ENCODE peak calls at places on chromosomes 13 and 19, in nine cellular contexts. One of them, this sample, is unnamed.

GRCh38 chr19:10551698-10552301 is 8.1 kb downstream of the ATG4D start:
- DNase-seq in left lung: no peak
- DNase-seq in stomach: peak; percentile 32
- DNase-seq in GM23248: peak; percentile 55
- DNase-seq in endothelial cell of umbilical vein: no peak
- DNase-seq in heart left ventricle: no peak
- DNase-seq in right lobe of liver: no peak
- DNase-seq in lung: no peak
- DNase-seq in adrenal gland: no peak
- DNase-seq in this sample: no peak

GRCh38 chr13:99559560-99559959 is 58.3 kb downstream of the TM9SF2 start:
- DNase-seq in left lung: no peak
- DNase-seq in right lobe of liver: no peak
- DNase-seq in heart left ventricle: no peak
- DNase-seq in endothelial cell of umbilical vein: no peak
- DNase-seq in adrenal gland: no peak
- DNase-seq in GM23248: no peak
- DNase-seq in lung: no peak
- DNase-seq in stomach: no peak
- DNase-seq in this sample: no peak

GRCh38 chr19:43624933-43625332 is 5.5 kb upstream of the ZNF428 start:
- DNase-seq in heart left ventricle: no peak
- DNase-seq in adrenal gland: peak; percentile 48
- DNase-seq in endothelial cell of umbilical vein: no peak
- DNase-seq in GM23248: peak; percentile 70
- DNase-seq in stomach: peak; percentile 70
- DNase-seq in left lung: peak; percentile 57
- DNase-seq in lung: peak; percentile 40
- DNase-seq in right lobe of liver: peak; percentile 55
- DNase-seq in this sample: peak; percentile 77

GRCh38 chr19:5926641-5927438 is 12.8 kb downstream of the CAPS start:
- DNase-seq in right lobe of liver: no peak
- DNase-seq in stomach: no peak
- DNase-seq in GM23248: peak; percentile 94
- DNase-seq in left lung: no peak
- DNase-seq in adrenal gland: no peak
- DNase-seq in endothelial cell of umbilical vein: no peak
- DNase-seq in lung: no peak
- DNase-seq in heart left ventricle: peak; percentile 67
- DNase-seq in this sample: no peak

GRCh38 chr19:40594251-40594650 is 6.9 kb upstream of the LTBP4 start:
- DNase-seq in adrenal gland: no peak
- DNase-seq in GM23248: peak; percentile 55
- DNase-seq in lung: no peak
- DNase-seq in right lobe of liver: no peak
- DNase-seq in heart left ventricle: no peak
- DNase-seq in left lung: no peak
- DNase-seq in endothelial cell of umbilical vein: no peak
- DNase-seq in stomach: no peak
- DNase-seq in this sample: no peak

GRCh38 chr13:19634129-19634740 is 776 bp downstream of the MPHOSPH8 start:
- DNase-seq in stomach: peak; percentile 33
- DNase-seq in left lung: no peak
- DNase-seq in heart left ventricle: peak; percentile 37
- DNase-seq in GM23248: peak; percentile 74
- DNase-seq in endothelial cell of umbilical vein: peak; percentile 62
- DNase-seq in right lobe of liver: no peak
- DNase-seq in lung: no peak
- DNase-seq in adrenal gland: peak; percentile 51
- DNase-seq in this sample: no peak

GRCh38 chr13:83879431-83880171 is 2.7 kb downstream of the SLITRK1 start:
- DNase-seq in lung: no peak
- DNase-seq in adrenal gland: no peak
- DNase-seq in endothelial cell of umbilical vein: no peak
- DNase-seq in stomach: no peak
- DNase-seq in GM23248: peak; percentile 12
- DNase-seq in left lung: no peak
- DNase-seq in heart left ventricle: no peak
- DNase-seq in right lobe of liver: no peak
- DNase-seq in this sample: peak; percentile 52

GRCh38 chr19:33409906-33410685 is 36.6 kb downstream of the CEBPG start:
- DNase-seq in right lobe of liver: no peak
- DNase-seq in endothelial cell of umbilical vein: no peak
- DNase-seq in adrenal gland: no peak
- DNase-seq in heart left ventricle: no peak
- DNase-seq in GM23248: no peak
- DNase-seq in left lung: no peak
- DNase-seq in lung: no peak
- DNase-seq in stomach: no peak
- DNase-seq in this sample: no peak

GRCh38 chr13:48829536-48829935 is 146.2 kb upstream of the FNDC3A start:
- DNase-seq in right lobe of liver: no peak
- DNase-seq in lung: no peak
- DNase-seq in heart left ventricle: no peak
- DNase-seq in GM23248: no peak
- DNase-seq in endothelial cell of umbilical vein: no peak
- DNase-seq in adrenal gland: no peak
- DNase-seq in stomach: no peak
- DNase-seq in left lung: no peak
- DNase-seq in this sample: no peak

GRCh38 chr19:55197531-55197930 is 11.8 kb downstream of the PTPRH start:
- DNase-seq in right lobe of liver: no peak
- DNase-seq in lung: no peak
- DNase-seq in stomach: no peak
- DNase-seq in left lung: no peak
- DNase-seq in GM23248: peak; percentile 39
- DNase-seq in adrenal gland: no peak
- DNase-seq in heart left ventricle: no peak
- DNase-seq in endothelial cell of umbilical vein: no peak
- DNase-seq in this sample: no peak

GRCh38 chr19:4360641-4361151 is 17.3 kb downstream of the MPND start:
- DNase-seq in GM23248: no peak
- DNase-seq in endothelial cell of umbilical vein: no peak
- DNase-seq in lung: no peak
- DNase-seq in stomach: no peak
- DNase-seq in heart left ventricle: no peak
- DNase-seq in adrenal gland: peak; percentile 81
- DNase-seq in left lung: no peak
- DNase-seq in right lobe of liver: no peak
- DNase-seq in this sample: no peak

GRCh38 chr19:31548941-31549340 is 199.7 kb upstream of the TSHZ3 start:
- DNase-seq in left lung: no peak
- DNase-seq in endothelial cell of umbilical vein: no peak
- DNase-seq in adrenal gland: no peak
- DNase-seq in right lobe of liver: no peak
- DNase-seq in heart left ventricle: no peak
- DNase-seq in lung: no peak
- DNase-seq in GM23248: peak; percentile 68
- DNase-seq in stomach: no peak
- DNase-seq in this sample: no peak

GRCh38 chr13:27370305-27370853 is 54.0 kb upstream of the GTF3A start:
- DNase-seq in endothelial cell of umbilical vein: no peak
- DNase-seq in left lung: no peak
- DNase-seq in stomach: no peak
- DNase-seq in right lobe of liver: no peak
- DNase-seq in heart left ventricle: no peak
- DNase-seq in GM23248: peak; percentile 12
- DNase-seq in lung: no peak
- DNase-seq in adrenal gland: no peak
- DNase-seq in this sample: no peak

DNA sequence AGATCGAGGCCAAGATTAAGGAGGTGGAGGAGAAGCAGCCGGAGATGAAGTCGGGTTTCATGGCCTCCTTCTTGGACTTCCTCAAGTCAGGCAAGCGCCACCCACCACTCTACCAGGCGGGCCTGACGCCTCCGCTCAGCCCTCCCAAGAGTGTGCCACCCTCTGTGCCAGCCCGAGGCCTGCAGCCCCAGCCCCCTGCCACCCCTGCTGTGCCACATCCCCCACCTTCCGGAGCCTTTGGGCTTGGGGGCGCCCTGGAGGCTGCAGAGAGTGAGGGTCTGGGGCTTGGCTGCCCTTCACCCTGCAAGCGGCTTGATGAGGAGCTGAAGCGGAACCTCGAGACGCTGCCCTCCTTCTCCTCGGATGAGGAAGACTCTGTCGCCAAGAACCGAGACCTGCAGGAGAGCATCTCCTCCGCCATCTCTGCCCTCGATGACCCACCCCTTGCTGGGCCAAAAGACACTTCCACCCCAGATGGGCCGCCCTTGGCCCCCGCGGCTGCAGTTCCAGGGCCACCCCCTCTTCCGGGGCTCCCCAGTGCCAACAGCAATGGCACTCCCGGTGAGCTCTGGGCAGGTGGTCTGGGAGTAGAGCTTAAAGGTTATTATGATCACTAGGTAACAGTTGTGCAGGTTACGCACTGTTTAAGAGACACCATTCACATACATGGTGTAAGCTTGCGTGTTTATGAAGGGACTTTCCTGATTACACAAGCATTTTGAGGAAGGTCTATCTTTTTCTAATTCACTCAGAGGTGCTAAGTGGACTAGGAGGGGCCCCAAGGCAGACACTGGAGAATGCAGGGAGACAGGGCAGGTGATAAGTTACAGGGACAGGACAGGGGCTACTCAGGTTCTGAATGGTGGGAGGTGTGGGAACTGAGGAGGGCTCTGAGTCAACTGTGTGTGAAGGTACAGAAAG is 8.7 kb downstream of the PRR12 start:
- DNase-seq in endothelial cell of umbilical vein: no peak
- DNase-seq in stomach: no peak
- DNase-seq in left lung: no peak
- DNase-seq in GM23248: no peak
- DNase-seq in lung: no peak
- DNase-seq in adrenal gland: no peak
- DNase-seq in right lobe of liver: no peak
- DNase-seq in heart left ventricle: no peak
- DNase-seq in this sample: no peak
- H3K4me1 ChIP-seq in endothelial cell of umbilical vein: no peaks in the 10 kb centered on the region
- H3K4me1 ChIP-seq in stomach: no peaks in the 10 kb centered on the region
- H3K4me1 ChIP-seq in left lung: no peaks in the 10 kb centered on the region
- H3K4me1 ChIP-seq in GM23248: no peaks in the 10 kb centered on the region
- H3K4me1 ChIP-seq in lung: no peaks in the 10 kb centered on the region
- H3K4me1 ChIP-seq in adrenal gland: no peaks in the 10 kb centered on the region
- H3K4me1 ChIP-seq in right lobe of liver: no peaks in the 10 kb centered on the region
- H3K4me1 ChIP-seq in heart left ventricle: no peaks in the 10 kb centered on the region
- H3K4me1 ChIP-seq in this sample: no peaks in the 10 kb centered on the region

DNA sequence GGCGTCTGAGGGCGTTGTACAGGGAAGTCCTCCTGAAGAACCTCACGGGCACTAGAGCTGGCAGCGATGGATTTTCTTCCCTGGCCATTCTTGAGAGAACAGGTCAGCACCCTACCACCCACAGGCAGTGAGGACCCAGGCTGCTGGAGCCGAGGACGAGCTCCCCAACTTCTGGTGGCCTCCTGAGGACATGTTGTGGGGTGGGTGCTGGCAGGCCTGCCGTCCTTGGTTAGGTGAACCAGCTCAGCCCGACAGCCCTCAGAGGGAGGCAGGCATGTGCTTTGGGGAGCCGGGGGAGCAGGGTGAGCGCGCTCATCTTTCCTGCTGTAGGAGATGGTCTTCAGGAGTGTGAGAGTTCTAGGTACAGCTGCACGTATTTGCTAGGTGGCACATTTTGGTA is 15.4 kb downstream of the LYL1 start:
- DNase-seq in stomach: no peak
- DNase-seq in GM23248: no peak
- DNase-seq in left lung: no peak
- DNase-seq in adrenal gland: no peak
- DNase-seq in endothelial cell of umbilical vein: no peak
- DNase-seq in lung: no peak
- DNase-seq in right lobe of liver: no peak
- DNase-seq in heart left ventricle: no peak
- DNase-seq in this sample: no peak
- H3K27ac ChIP-seq in stomach: no peak overlapping the region
- H3K27ac ChIP-seq in GM23248: no peak overlapping the region
- H3K27ac ChIP-seq in left lung: no peak overlapping the region
- H3K27ac ChIP-seq in adrenal gland: no peak overlapping the region
- H3K27ac ChIP-seq in endothelial cell of umbilical vein: no peak overlapping the region
- H3K27ac ChIP-seq in lung: no peak overlapping the region
- H3K27ac ChIP-seq in right lobe of liver: no peak overlapping the region
- H3K27ac ChIP-seq in heart left ventricle: no peak overlapping the region
- H3K27ac ChIP-seq in this sample: peak overlapping the region; percentile 65

DNA sequence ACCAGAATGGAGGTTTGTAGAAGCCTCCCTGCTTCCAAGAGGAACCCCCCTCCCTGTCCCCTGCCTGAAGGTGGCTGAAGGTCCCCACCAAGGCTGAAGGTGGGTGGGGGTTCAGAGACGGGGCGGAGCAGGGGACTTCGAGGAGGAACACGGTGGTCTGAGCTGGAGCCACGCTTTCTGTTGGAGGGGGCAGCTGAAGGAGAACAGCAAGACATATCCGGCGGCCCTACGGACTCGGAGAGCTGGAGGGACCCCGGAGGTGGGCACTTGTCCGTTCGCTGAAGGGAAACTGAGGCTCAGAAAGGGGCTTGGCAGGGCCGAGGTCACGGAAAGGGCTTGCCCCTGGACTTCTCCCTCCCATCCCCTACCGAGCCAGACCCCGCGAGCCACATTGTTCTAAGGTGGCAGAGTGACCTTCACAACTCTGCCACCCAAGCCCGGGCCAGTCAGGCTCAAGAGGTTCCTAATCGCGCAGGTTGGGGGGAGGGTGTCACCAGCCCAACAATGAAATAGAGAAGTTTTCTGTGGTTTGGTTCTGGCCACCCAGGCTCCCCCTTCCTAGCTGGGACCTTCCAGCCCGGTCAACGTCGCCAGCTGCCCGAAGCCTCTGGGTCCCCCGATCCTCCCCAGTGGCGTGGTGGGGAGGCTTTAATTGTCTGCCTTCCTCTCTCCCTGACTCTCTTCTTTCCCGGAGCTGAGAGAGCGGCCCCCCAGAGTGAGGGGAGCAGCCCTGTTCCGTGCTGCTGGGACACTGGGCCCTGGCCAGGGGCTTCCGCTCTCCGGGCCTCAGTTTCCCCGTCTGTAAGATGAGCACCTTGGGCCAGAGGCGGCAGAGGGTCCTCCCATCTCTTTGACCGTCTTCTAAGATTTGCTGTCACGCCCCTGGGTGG is 15.5 kb upstream of the KCNN1 start:
- DNase-seq in endothelial cell of umbilical vein: no peak
- DNase-seq in lung: no peak
- DNase-seq in adrenal gland: no peak
- DNase-seq in right lobe of liver: no peak
- DNase-seq in heart left ventricle: no peak
- DNase-seq in stomach: no peak
- DNase-seq in GM23248: no peak
- DNase-seq in left lung: no peak
- DNase-seq in this sample: no peak
- H3K4me3 ChIP-seq in endothelial cell of umbilical vein: no peak overlapping the region
- H3K4me3 ChIP-seq in lung: no peak overlapping the region
- H3K4me3 ChIP-seq in adrenal gland: no peak overlapping the region
- H3K4me3 ChIP-seq in right lobe of liver: no peak overlapping the region
- H3K4me3 ChIP-seq in heart left ventricle: peak overlapping the region; percentile 21
- H3K4me3 ChIP-seq in stomach: no peak overlapping the region
- H3K4me3 ChIP-seq in GM23248: no peak overlapping the region
- H3K4me3 ChIP-seq in left lung: no peak overlapping the region
- H3K4me3 ChIP-seq in this sample: no peak overlapping the region

DNA sequence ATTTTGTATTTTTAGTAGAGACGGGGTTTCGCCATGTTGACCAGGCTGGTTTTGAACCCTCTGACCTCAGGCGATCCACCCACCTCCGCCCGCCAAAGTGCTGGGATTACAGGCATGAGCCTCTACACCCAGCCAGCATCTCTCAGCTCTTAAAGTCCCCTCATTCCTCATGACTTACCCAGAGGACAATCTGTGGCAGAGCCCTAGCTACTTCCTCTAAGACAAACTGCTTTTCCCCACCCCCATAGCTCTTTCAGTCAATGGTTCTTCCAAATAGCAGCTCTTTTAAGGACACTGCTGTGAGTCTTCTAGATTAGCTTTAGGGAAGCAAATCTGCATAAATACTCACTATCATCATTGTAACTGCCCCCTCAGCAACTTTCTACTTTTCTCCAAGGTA is 357.2 kb downstream of the TDRD3 start:
- DNase-seq in lung: no peak
- DNase-seq in GM23248: no peak
- DNase-seq in stomach: no peak
- DNase-seq in right lobe of liver: no peak
- DNase-seq in left lung: no peak
- DNase-seq in adrenal gland: no peak
- DNase-seq in endothelial cell of umbilical vein: no peak
- DNase-seq in heart left ventricle: no peak
- DNase-seq in this sample: no peak
- H3K4me1 ChIP-seq in lung: no peaks in the 10 kb centered on the region
- H3K4me1 ChIP-seq in GM23248: no peaks in the 10 kb centered on the region
- H3K4me1 ChIP-seq in stomach: peaks cover 7% of the 10 kb centered on the region
- H3K4me1 ChIP-seq in right lobe of liver: no peaks in the 10 kb centered on the region
- H3K4me1 ChIP-seq in left lung: no peaks in the 10 kb centered on the region
- H3K4me1 ChIP-seq in adrenal gland: no peaks in the 10 kb centered on the region
- H3K4me1 ChIP-seq in endothelial cell of umbilical vein: peaks cover 6% of the 10 kb centered on the region
- H3K4me1 ChIP-seq in heart left ventricle: no peaks in the 10 kb centered on the region
- H3K4me1 ChIP-seq in this sample: no peaks in the 10 kb centered on the region